ENCODE peak calls at places on chromosomes 6 and 20, in eight cellular contexts. I is IMR-90, L is cardiac muscle cell, B is mesenchymal stem cell, F is K562, M is OCI-LY7, G is right atrium auricular region, U is NT2/D1. Z is an unnamed sample.

GRCh38 chr20:11901127-11901526 is 16.6 kb upstream of the BTBD3 start:
- DNase-seq in I (peak; percentile 90), L (no peak), B (peak; percentile 81), F (no peak), M (no peak), G (no peak), U (no peak), Z (no peak)

GRCh38 chr6:5081955-5082354 is 3.2 kb upstream of the PPP1R3G start:
- DNase-seq in I (peak; percentile 31), L (no peak), B (no peak), F (no peak), M (no peak), G (no peak), U (no peak), Z (no peak)

GRCh38 chr20:21353236-21353635 is 44.1 kb downstream of the NKX2-4 start:
- DNase-seq in I (peak; percentile 78), L (no peak), B (peak; percentile 60), F (no peak), M (no peak), G (no peak), U (no peak), Z (no peak)

GRCh38 chr6:140138311-140138994 is 764.0 kb upstream of the CITED2 start:
- DNase-seq in I (no peak), L (peak; percentile 1), B (no peak), F (no peak), M (no peak), G (no peak), U (no peak), Z (no peak)

GRCh38 chr20:26163890-26164289 is 467.2 kb upstream of the ZNF337 start:
- DNase-seq in I (peak; percentile 70), L (no peak), B (peak; percentile 72), F (no peak), M (no peak), G (no peak), U (no peak), Z (no peak)

GRCh38 chr6:12911387-12911960 is 194.9 kb downstream of the PHACTR1 start:
- DNase-seq in I (peak; percentile 9), L (peak; percentile 56), B (peak; percentile 40), F (peak; percentile 17), M (peak; percentile 28), G (no peak), U (no peak), Z (no peak)

GRCh38 chr20:49430320-49430719 is 52.1 kb downstream of the KCNB1 start:
- DNase-seq in I (no peak), L (no peak), B (no peak), F (no peak), M (no peak), G (no peak), U (no peak), Z (no peak)

GRCh38 chr20:23100754-23101107 is 14.6 kb upstream of the CD93 start:
- DNase-seq in I (no peak), L (no peak), B (no peak), F (peak; percentile 34), M (no peak), G (no peak), U (no peak), Z (no peak)

GRCh38 chr6:135851442-135852271 is at the start of gene PDE7B:
- DNase-seq in I (peak; percentile 99), L (peak; percentile 43), B (peak; percentile 97), F (no peak), M (peak; percentile 2), G (peak; percentile 90), U (peak; percentile 3), Z (peak; percentile 50)

GRCh38 chr6:73585566-73586415 is 65.0 kb upstream of the EEF1A1 start:
- DNase-seq in I (peak; percentile 85), L (peak; percentile 27), B (peak; percentile 96), F (peak; percentile 44), M (peak; percentile 70), G (no peak), U (no peak), Z (peak; percentile 67)

GRCh38 chr6:133359256-133359655 is 118.1 kb downstream of the EYA4 start:
- DNase-seq in I (peak; percentile 18), L (no peak), B (peak; percentile 24), F (no peak), M (no peak), G (no peak), U (no peak), Z (no peak)

GRCh38 chr20:60820149-60820548 is 431.9 kb upstream of the CDH4 start:
- DNase-seq in I (no peak), L (no peak), B (no peak), F (no peak), M (no peak), G (no peak), U (no peak), Z (no peak)

GRCh38 chr20:60819511-60819910 is 432.6 kb upstream of the CDH4 start:
- DNase-seq in I (no peak), L (peak; percentile 62), B (no peak), F (no peak), M (no peak), G (no peak), U (no peak), Z (no peak)

GRCh38 chr20:60820918-60821317 is 431.1 kb upstream of the CDH4 start:
- DNase-seq in I (no peak), L (no peak), B (no peak), F (no peak), M (no peak), G (no peak), U (no peak), Z (no peak)

DNA sequence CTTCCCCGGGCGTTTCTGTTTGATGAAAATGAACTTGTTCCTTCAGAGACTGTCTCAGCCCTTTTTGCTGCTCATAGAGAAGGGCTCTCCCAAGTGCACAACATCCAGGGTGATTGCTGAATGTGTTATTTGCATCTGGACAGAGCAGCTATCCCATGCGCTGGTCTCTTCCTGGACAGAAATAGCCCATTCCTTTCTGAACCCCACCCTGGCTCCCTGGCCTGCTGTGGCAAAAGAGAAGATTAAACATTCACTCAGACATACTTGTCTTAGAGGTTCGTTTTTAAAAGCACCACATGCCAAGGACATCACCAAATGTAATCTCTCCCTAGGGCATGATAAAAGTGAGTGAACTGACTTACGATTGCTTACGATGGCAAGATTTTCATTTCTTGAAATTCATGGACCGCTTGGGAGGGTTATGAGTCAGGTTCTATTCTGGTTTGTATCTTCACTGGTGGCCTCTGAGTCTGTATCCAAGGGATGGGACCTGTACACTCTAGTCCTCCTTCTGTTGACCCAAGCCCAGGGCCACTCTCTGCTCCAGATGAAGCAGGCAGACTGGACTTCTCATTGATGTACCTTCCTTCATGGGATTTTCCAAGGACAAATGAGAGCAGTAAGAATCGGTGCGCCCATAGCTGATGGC is 428.9 kb upstream of the CDH4 start:
- DNase-seq in I (no peak), L (peak; percentile 5), B (no peak), F (no peak), M (no peak), G (no peak), U (no peak), Z (no peak)
- H3K9me3 ChIP-seq in I (peaks cover 4% of the 10 kb centered on the region), L (no peaks in the 10 kb centered on the region), B (peaks cover 9% of the 10 kb centered on the region), F (no peaks in the 10 kb centered on the region), M (no peaks in the 10 kb centered on the region), G (peaks cover 4% of the 10 kb centered on the region), U (peaks cover 15% of the 10 kb centered on the region), Z (no peaks in the 10 kb centered on the region)

GRCh38 chr20:15925376-15925775 is 647.9 kb downstream of the KIF16B start:
- DNase-seq in I (no peak), L (no peak), B (no peak), F (no peak), M (no peak), G (no peak), U (no peak), Z (no peak)

GRCh38 chr20:15927893-15928650 is 645.2 kb downstream of the KIF16B start:
- DNase-seq in I (no peak), L (no peak), B (no peak), F (no peak), M (no peak), G (no peak), U (no peak), Z (no peak)

GRCh38 chr20:15930324-15931305 is 642.6 kb downstream of the KIF16B start:
- DNase-seq in I (peak; percentile 39), L (peak; percentile 23), B (peak; percentile 25), F (no peak), M (peak; percentile 36), G (no peak), U (no peak), Z (no peak)

GRCh38 chr20:15931897-15932296 is 641.4 kb downstream of the KIF16B start:
- DNase-seq in I (no peak), L (no peak), B (no peak), F (no peak), M (no peak), G (no peak), U (no peak), Z (no peak)

DNA sequence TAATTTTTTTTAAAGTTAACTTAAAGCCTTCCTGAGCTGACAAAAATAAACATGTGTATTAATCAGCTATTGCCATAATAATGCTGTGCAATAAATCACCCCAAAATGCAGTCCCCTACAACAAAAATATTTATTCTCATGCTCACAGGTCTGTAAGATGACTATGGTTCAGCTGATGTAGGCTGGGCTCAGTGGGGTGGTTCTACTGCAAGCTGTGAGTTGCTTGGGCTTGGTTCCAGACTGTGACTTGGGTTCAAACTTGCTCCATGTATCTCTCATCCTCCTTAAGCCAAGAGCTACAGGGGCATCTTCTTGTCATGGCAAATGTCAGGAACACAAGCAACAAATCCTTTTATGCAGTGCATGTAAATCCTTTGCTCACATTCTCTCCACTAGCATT is 644.3 kb downstream of the KIF16B start:
- DNase-seq in I (no peak), L (no peak), B (no peak), F (no peak), M (no peak), G (no peak), U (no peak), Z (no peak)
- H3K9me3 ChIP-seq in I (no peaks in the 10 kb centered on the region), L (no peaks in the 10 kb centered on the region), B (no peaks in the 10 kb centered on the region), F (no peaks in the 10 kb centered on the region), M (no peaks in the 10 kb centered on the region), G (no peaks in the 10 kb centered on the region), U (peaks cover 18% of the 10 kb centered on the region), Z (no peaks in the 10 kb centered on the region)

DNA sequence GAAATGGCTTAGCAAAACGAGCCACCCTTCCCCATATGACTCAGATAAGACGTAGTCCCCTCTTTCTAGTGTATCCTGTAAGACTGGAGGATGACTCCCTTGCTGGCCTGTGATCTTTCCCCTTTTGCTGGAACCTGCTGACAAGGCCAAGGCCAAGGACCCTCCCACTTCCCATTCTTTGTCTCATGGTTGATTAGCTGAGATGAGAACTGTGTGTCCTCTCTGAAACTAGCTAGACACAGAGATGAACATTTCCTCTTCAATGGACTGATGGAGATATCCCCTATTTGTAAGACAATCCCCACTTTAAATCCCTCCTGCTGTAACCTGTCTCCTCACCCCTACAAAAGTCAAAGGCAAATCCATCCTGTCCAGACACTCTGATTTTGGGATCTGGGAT is 33.4 kb upstream of the SCRT2 start:
- DNase-seq in I (no peak), L (no peak), B (no peak), F (no peak), M (no peak), G (no peak), U (no peak), Z (no peak)
- H3K9me3 ChIP-seq in I (peaks cover 3% of the 10 kb centered on the region), L (no peaks in the 10 kb centered on the region), B (peaks cover 16% of the 10 kb centered on the region), F (peaks cover 4% of the 10 kb centered on the region), M (no peaks in the 10 kb centered on the region), G (no peaks in the 10 kb centered on the region), U (peaks cover 19% of the 10 kb centered on the region), Z (no peaks in the 10 kb centered on the region)

DNA sequence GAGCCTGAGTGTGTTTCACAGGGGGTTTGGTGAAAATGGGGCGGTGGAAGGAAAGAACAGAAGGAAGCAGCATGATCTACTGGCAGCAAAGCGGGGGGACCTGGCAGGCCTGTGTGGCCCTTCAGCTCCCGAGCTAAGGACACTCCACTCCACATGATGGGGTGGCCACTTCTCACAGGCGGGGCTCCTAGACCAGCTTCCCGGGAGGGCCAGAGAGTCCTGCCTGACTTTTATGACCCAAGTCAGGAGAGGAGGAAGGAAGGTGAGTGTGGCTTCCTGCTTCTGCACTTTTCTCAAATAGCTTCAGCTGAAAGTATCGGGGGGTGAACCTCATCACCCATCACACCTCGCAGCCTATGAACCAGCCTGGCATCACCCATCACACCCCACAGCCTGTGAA is 117.5 kb upstream of the AFDN start:
- DNase-seq in I (no peak), L (no peak), B (no peak), F (no peak), M (no peak), G (no peak), U (no peak), Z (no peak)
- H3K9me3 ChIP-seq in I (peaks cover 61% of the 10 kb centered on the region), L (no peaks in the 10 kb centered on the region), B (no peaks in the 10 kb centered on the region), F (no peaks in the 10 kb centered on the region), M (no peaks in the 10 kb centered on the region), G (no peaks in the 10 kb centered on the region), U (no peaks in the 10 kb centered on the region), Z (no peaks in the 10 kb centered on the region)

Z was measured in naive thymus-derived CD4-positive, alpha-beta T cell.